ENCODE peak calls at places on chromosome 22, in seven cellular contexts. One of them, this sample, is unnamed.

GRCh38 chr22:38406617-38407016 is 48.4 kb downstream of the KCNJ4 start:
- DNase-seq in NCI-H510A treated with DMSO at 0.1 percent for 48 hours: no peak
- DNase-seq in substantia nigra: no peak
- DNase-seq in stimulated activated CD4-positive, alpha-beta T cell treated with anti-CD3 and anti-CD28 coated beads, Interleukin-2, amount 100 ng/mL, for 48 hours: no peak
- DNase-seq in Karpas-422: peak
- DNase-seq in SK-MEL-5: no peak
- DNase-seq in naive thymus-derived CD4-positive, alpha-beta T cell: no peak
- DNase-seq in this sample: no peak

GRCh38 chr22:17836977-17837742 is 62.9 kb upstream of the BID start:
- DNase-seq in Karpas-422: no peak
- DNase-seq in substantia nigra: no peak
- DNase-seq in stimulated activated CD4-positive, alpha-beta T cell treated with anti-CD3 and anti-CD28 coated beads, Interleukin-2, amount 100 ng/mL, for 48 hours: no peak
- DNase-seq in naive thymus-derived CD4-positive, alpha-beta T cell: no peak
- DNase-seq in SK-MEL-5: peak
- DNase-seq in NCI-H510A treated with DMSO at 0.1 percent for 48 hours: no peak
- DNase-seq in this sample: no peak

GRCh38 chr22:30336752-30337460 is 10.2 kb upstream of the TBC1D10A start:
- DNase-seq in substantia nigra: peak
- DNase-seq in SK-MEL-5: no peak
- DNase-seq in Karpas-422: no peak
- DNase-seq in NCI-H510A treated with DMSO at 0.1 percent for 48 hours: no peak
- DNase-seq in stimulated activated CD4-positive, alpha-beta T cell treated with anti-CD3 and anti-CD28 coated beads, Interleukin-2, amount 100 ng/mL, for 48 hours: no peak
- DNase-seq in naive thymus-derived CD4-positive, alpha-beta T cell: no peak
- DNase-seq in this sample: no peak

GRCh38 chr22:46061431-46062231 is 84.7 kb upstream of the WNT7B start:
- DNase-seq in substantia nigra: no peak
- DNase-seq in SK-MEL-5: no peak
- DNase-seq in naive thymus-derived CD4-positive, alpha-beta T cell: no peak
- DNase-seq in Karpas-422: no peak
- DNase-seq in stimulated activated CD4-positive, alpha-beta T cell treated with anti-CD3 and anti-CD28 coated beads, Interleukin-2, amount 100 ng/mL, for 48 hours: no peak
- DNase-seq in NCI-H510A treated with DMSO at 0.1 percent for 48 hours: no peak
- DNase-seq in this sample: peak

GRCh38 chr22:38788417-38788816 is 5.5 kb downstream of the DNAL4 start:
- DNase-seq in SK-MEL-5: peak
- DNase-seq in naive thymus-derived CD4-positive, alpha-beta T cell: no peak
- DNase-seq in substantia nigra: no peak
- DNase-seq in stimulated activated CD4-positive, alpha-beta T cell treated with anti-CD3 and anti-CD28 coated beads, Interleukin-2, amount 100 ng/mL, for 48 hours: no peak
- DNase-seq in NCI-H510A treated with DMSO at 0.1 percent for 48 hours: no peak
- DNase-seq in Karpas-422: no peak
- DNase-seq in this sample: no peak

GRCh38 chr22:36325163-36326031 is 62.4 kb downstream of the MYH9 start:
- DNase-seq in NCI-H510A treated with DMSO at 0.1 percent for 48 hours: no peak
- DNase-seq in naive thymus-derived CD4-positive, alpha-beta T cell: no peak
- DNase-seq in SK-MEL-5: no peak
- DNase-seq in substantia nigra: no peak
- DNase-seq in stimulated activated CD4-positive, alpha-beta T cell treated with anti-CD3 and anti-CD28 coated beads, Interleukin-2, amount 100 ng/mL, for 48 hours: no peak
- DNase-seq in Karpas-422: no peak
- DNase-seq in this sample: peak

GRCh38 chr22:23113847-23114720 is 27.7 kb downstream of the RSPH14 start:
- DNase-seq in Karpas-422: no peak
- DNase-seq in naive thymus-derived CD4-positive, alpha-beta T cell: no peak
- DNase-seq in SK-MEL-5: no peak
- DNase-seq in NCI-H510A treated with DMSO at 0.1 percent for 48 hours: no peak
- DNase-seq in substantia nigra: peak
- DNase-seq in stimulated activated CD4-positive, alpha-beta T cell treated with anti-CD3 and anti-CD28 coated beads, Interleukin-2, amount 100 ng/mL, for 48 hours: no peak
- DNase-seq in this sample: no peak

GRCh38 chr22:38423512-38424503 is 31.2 kb downstream of the KCNJ4 start:
- DNase-seq in stimulated activated CD4-positive, alpha-beta T cell treated with anti-CD3 and anti-CD28 coated beads, Interleukin-2, amount 100 ng/mL, for 48 hours: no peak
- DNase-seq in Karpas-422: no peak
- DNase-seq in substantia nigra: no peak
- DNase-seq in naive thymus-derived CD4-positive, alpha-beta T cell: no peak
- DNase-seq in NCI-H510A treated with DMSO at 0.1 percent for 48 hours: no peak
- DNase-seq in SK-MEL-5: no peak
- DNase-seq in this sample: peak

GRCh38 chr22:44033689-44034088 is 9.6 kb downstream of the PARVB start:
- DNase-seq in substantia nigra: no peak
- DNase-seq in Karpas-422: no peak
- DNase-seq in stimulated activated CD4-positive, alpha-beta T cell treated with anti-CD3 and anti-CD28 coated beads, Interleukin-2, amount 100 ng/mL, for 48 hours: no peak
- DNase-seq in NCI-H510A treated with DMSO at 0.1 percent for 48 hours: peak
- DNase-seq in SK-MEL-5: no peak
- DNase-seq in naive thymus-derived CD4-positive, alpha-beta T cell: no peak
- DNase-seq in this sample: no peak

GRCh38 chr22:42692239-42693054 is 28.2 kb downstream of the A4GALT start:
- DNase-seq in SK-MEL-5: no peak
- DNase-seq in naive thymus-derived CD4-positive, alpha-beta T cell: no peak
- DNase-seq in stimulated activated CD4-positive, alpha-beta T cell treated with anti-CD3 and anti-CD28 coated beads, Interleukin-2, amount 100 ng/mL, for 48 hours: no peak
- DNase-seq in substantia nigra: no peak
- DNase-seq in Karpas-422: peak
- DNase-seq in NCI-H510A treated with DMSO at 0.1 percent for 48 hours: no peak
- DNase-seq in this sample: no peak

GRCh38 chr22:20867179-20868099 is 8.6 kb downstream of the SNAP29 start:
- DNase-seq in substantia nigra: peak
- DNase-seq in stimulated activated CD4-positive, alpha-beta T cell treated with anti-CD3 and anti-CD28 coated beads, Interleukin-2, amount 100 ng/mL, for 48 hours: no peak
- DNase-seq in naive thymus-derived CD4-positive, alpha-beta T cell: no peak
- DNase-seq in NCI-H510A treated with DMSO at 0.1 percent for 48 hours: no peak
- DNase-seq in SK-MEL-5: peak
- DNase-seq in Karpas-422: no peak
- DNase-seq in this sample: peak

GRCh38 chr22:17891427-17892167 is 117.3 kb upstream of the BID start:
- DNase-seq in stimulated activated CD4-positive, alpha-beta T cell treated with anti-CD3 and anti-CD28 coated beads, Interleukin-2, amount 100 ng/mL, for 48 hours: no peak
- DNase-seq in naive thymus-derived CD4-positive, alpha-beta T cell: no peak
- DNase-seq in substantia nigra: peak
- DNase-seq in Karpas-422: no peak
- DNase-seq in SK-MEL-5: peak
- DNase-seq in NCI-H510A treated with DMSO at 0.1 percent for 48 hours: peak
- DNase-seq in this sample: peak

GRCh38 chr22:19872779-19873137 is 18.1 kb upstream of the GNB1L start:
- DNase-seq in substantia nigra: no peak
- DNase-seq in Karpas-422: no peak
- DNase-seq in naive thymus-derived CD4-positive, alpha-beta T cell: no peak
- DNase-seq in NCI-H510A treated with DMSO at 0.1 percent for 48 hours: peak
- DNase-seq in stimulated activated CD4-positive, alpha-beta T cell treated with anti-CD3 and anti-CD28 coated beads, Interleukin-2, amount 100 ng/mL, for 48 hours: no peak
- DNase-seq in SK-MEL-5: no peak
- DNase-seq in this sample: no peak

GRCh38 chr22:20031732-20032406 is 11.0 kb downstream of the TANGO2 start:
- DNase-seq in Karpas-422: peak
- DNase-seq in substantia nigra: no peak
- DNase-seq in SK-MEL-5: no peak
- DNase-seq in NCI-H510A treated with DMSO at 0.1 percent for 48 hours: peak
- DNase-seq in stimulated activated CD4-positive, alpha-beta T cell treated with anti-CD3 and anti-CD28 coated beads, Interleukin-2, amount 100 ng/mL, for 48 hours: no peak
- DNase-seq in naive thymus-derived CD4-positive, alpha-beta T cell: no peak
- DNase-seq in this sample: peak

GRCh38 chr22:30308518-30309230 is 18.1 kb downstream of the TBC1D10A start:
- DNase-seq in stimulated activated CD4-positive, alpha-beta T cell treated with anti-CD3 and anti-CD28 coated beads, Interleukin-2, amount 100 ng/mL, for 48 hours: no peak
- DNase-seq in NCI-H510A treated with DMSO at 0.1 percent for 48 hours: no peak
- DNase-seq in naive thymus-derived CD4-positive, alpha-beta T cell: peak
- DNase-seq in SK-MEL-5: no peak
- DNase-seq in Karpas-422: peak
- DNase-seq in substantia nigra: no peak
- DNase-seq in this sample: peak

GRCh38 chr22:35380537-35381423 is at the start of gene HMOX1:
- DNase-seq in stimulated activated CD4-positive, alpha-beta T cell treated with anti-CD3 and anti-CD28 coated beads, Interleukin-2, amount 100 ng/mL, for 48 hours: peak
- DNase-seq in substantia nigra: peak
- DNase-seq in NCI-H510A treated with DMSO at 0.1 percent for 48 hours: peak
- DNase-seq in naive thymus-derived CD4-positive, alpha-beta T cell: no peak
- DNase-seq in SK-MEL-5: peak
- DNase-seq in Karpas-422: peak
- DNase-seq in this sample: peak

GRCh38 chr22:20238567-20239062 is 29.5 kb downstream of the RTN4R start:
- DNase-seq in stimulated activated CD4-positive, alpha-beta T cell treated with anti-CD3 and anti-CD28 coated beads, Interleukin-2, amount 100 ng/mL, for 48 hours: peak
- DNase-seq in NCI-H510A treated with DMSO at 0.1 percent for 48 hours: peak
- DNase-seq in Karpas-422: peak
- DNase-seq in naive thymus-derived CD4-positive, alpha-beta T cell: peak
- DNase-seq in substantia nigra: no peak
- DNase-seq in SK-MEL-5: peak
- DNase-seq in this sample: peak

GRCh38 chr22:50228366-50228765 is 16.5 kb downstream of the TUBGCP6 start:
- DNase-seq in Karpas-422: no peak
- DNase-seq in NCI-H510A treated with DMSO at 0.1 percent for 48 hours: no peak
- DNase-seq in stimulated activated CD4-positive, alpha-beta T cell treated with anti-CD3 and anti-CD28 coated beads, Interleukin-2, amount 100 ng/mL, for 48 hours: no peak
- DNase-seq in naive thymus-derived CD4-positive, alpha-beta T cell: no peak
- DNase-seq in SK-MEL-5: no peak
- DNase-seq in substantia nigra: no peak
- DNase-seq in this sample: no peak

GRCh38 chr22:41216984-41217383 is 11.9 kb downstream of the L3MBTL2 start:
- DNase-seq in naive thymus-derived CD4-positive, alpha-beta T cell: no peak
- DNase-seq in SK-MEL-5: peak
- DNase-seq in NCI-H510A treated with DMSO at 0.1 percent for 48 hours: peak
- DNase-seq in substantia nigra: no peak
- DNase-seq in stimulated activated CD4-positive, alpha-beta T cell treated with anti-CD3 and anti-CD28 coated beads, Interleukin-2, amount 100 ng/mL, for 48 hours: no peak
- DNase-seq in Karpas-422: no peak
- DNase-seq in this sample: no peak

GRCh38 chr22:28956506-28956905 is 73.1 kb downstream of the ZNRF3 start:
- DNase-seq in NCI-H510A treated with DMSO at 0.1 percent for 48 hours: no peak
- DNase-seq in Karpas-422: no peak
- DNase-seq in naive thymus-derived CD4-positive, alpha-beta T cell: no peak
- DNase-seq in SK-MEL-5: no peak
- DNase-seq in substantia nigra: no peak
- DNase-seq in stimulated activated CD4-positive, alpha-beta T cell treated with anti-CD3 and anti-CD28 coated beads, Interleukin-2, amount 100 ng/mL, for 48 hours: no peak
- DNase-seq in this sample: no peak

GRCh38 chr22:36029406-36029755 is 757 bp upstream of the RBFOX2 start:
- DNase-seq in substantia nigra: no peak
- DNase-seq in Karpas-422: no peak
- DNase-seq in stimulated activated CD4-positive, alpha-beta T cell treated with anti-CD3 and anti-CD28 coated beads, Interleukin-2, amount 100 ng/mL, for 48 hours: no peak
- DNase-seq in SK-MEL-5: no peak
- DNase-seq in NCI-H510A treated with DMSO at 0.1 percent for 48 hours: no peak
- DNase-seq in naive thymus-derived CD4-positive, alpha-beta T cell: no peak
- DNase-seq in this sample: no peak

This sample was measured in left colon.